ENCODE peak calls at places on chromosomes 16 and 17, in eight cellular contexts. One of them, this sample, is unnamed.

GRCh38 chr17:60554377-60554788 is 28.3 kb upstream of the APPBP2 start:
- DNase-seq in left lobe of liver: no peak
- DNase-seq in NCI-H510A treated with DMSO at 0.1 percent for 48 hours: no peak
- DNase-seq in stimulated activated CD8-positive, alpha-beta memory T cell treated with anti-CD3 and anti-CD28 coated beads, Interleukin-7, amount 100 ng/mL, for 4 hours: no peak
- DNase-seq in neuronal stem cell: no peak
- DNase-seq in fibroblast of pulmonary artery: peak
- DNase-seq in neural crest cell: no peak
- DNase-seq in Peyer's patch: no peak
- DNase-seq in this sample: no peak

GRCh38 chr16:1712791-1713261 is 6.8 kb downstream of the MAPK8IP3 start:
- DNase-seq in left lobe of liver: no peak
- DNase-seq in NCI-H510A treated with DMSO at 0.1 percent for 48 hours: no peak
- DNase-seq in stimulated activated CD8-positive, alpha-beta memory T cell treated with anti-CD3 and anti-CD28 coated beads, Interleukin-7, amount 100 ng/mL, for 4 hours: no peak
- DNase-seq in neuronal stem cell: no peak
- DNase-seq in fibroblast of pulmonary artery: no peak
- DNase-seq in neural crest cell: no peak
- DNase-seq in Peyer's patch: peak
- DNase-seq in this sample: no peak

GRCh38 chr16:62225675-62226074 is 189.4 kb upstream of the CDH8 start:
- DNase-seq in left lobe of liver: peak
- DNase-seq in NCI-H510A treated with DMSO at 0.1 percent for 48 hours: no peak
- DNase-seq in stimulated activated CD8-positive, alpha-beta memory T cell treated with anti-CD3 and anti-CD28 coated beads, Interleukin-7, amount 100 ng/mL, for 4 hours: no peak
- DNase-seq in neuronal stem cell: peak
- DNase-seq in fibroblast of pulmonary artery: peak
- DNase-seq in neural crest cell: peak
- DNase-seq in Peyer's patch: peak
- DNase-seq in this sample: peak

GRCh38 chr16:14449790-14450463 is 180.1 kb downstream of the PARN start:
- DNase-seq in left lobe of liver: no peak
- DNase-seq in NCI-H510A treated with DMSO at 0.1 percent for 48 hours: no peak
- DNase-seq in stimulated activated CD8-positive, alpha-beta memory T cell treated with anti-CD3 and anti-CD28 coated beads, Interleukin-7, amount 100 ng/mL, for 4 hours: no peak
- DNase-seq in neuronal stem cell: no peak
- DNase-seq in fibroblast of pulmonary artery: peak
- DNase-seq in neural crest cell: no peak
- DNase-seq in Peyer's patch: no peak
- DNase-seq in this sample: no peak

GRCh38 chr16:48393843-48394703 is 8.9 kb upstream of the SIAH1 start:
- DNase-seq in left lobe of liver: peak
- DNase-seq in NCI-H510A treated with DMSO at 0.1 percent for 48 hours: no peak
- DNase-seq in stimulated activated CD8-positive, alpha-beta memory T cell treated with anti-CD3 and anti-CD28 coated beads, Interleukin-7, amount 100 ng/mL, for 4 hours: no peak
- DNase-seq in neuronal stem cell: no peak
- DNase-seq in fibroblast of pulmonary artery: peak
- DNase-seq in neural crest cell: no peak
- DNase-seq in Peyer's patch: no peak
- DNase-seq in this sample: no peak

GRCh38 chr17:6257339-6257738 is 177.6 kb downstream of the AIPL1 start:
- DNase-seq in left lobe of liver: no peak
- DNase-seq in NCI-H510A treated with DMSO at 0.1 percent for 48 hours: no peak
- DNase-seq in stimulated activated CD8-positive, alpha-beta memory T cell treated with anti-CD3 and anti-CD28 coated beads, Interleukin-7, amount 100 ng/mL, for 4 hours: no peak
- DNase-seq in neuronal stem cell: peak
- DNase-seq in fibroblast of pulmonary artery: peak
- DNase-seq in neural crest cell: no peak
- DNase-seq in Peyer's patch: no peak
- DNase-seq in this sample: no peak

GRCh38 chr17:4788807-4789700 is at the start of gene GLTPD2:
- DNase-seq in left lobe of liver: peak
- DNase-seq in NCI-H510A treated with DMSO at 0.1 percent for 48 hours: peak
- DNase-seq in stimulated activated CD8-positive, alpha-beta memory T cell treated with anti-CD3 and anti-CD28 coated beads, Interleukin-7, amount 100 ng/mL, for 4 hours: no peak
- DNase-seq in neuronal stem cell: peak
- DNase-seq in fibroblast of pulmonary artery: no peak
- DNase-seq in neural crest cell: peak
- DNase-seq in Peyer's patch: no peak
- DNase-seq in this sample: peak

GRCh38 chr17:4573682-4574081 is 10.6 kb upstream of the SMTNL2 start:
- DNase-seq in left lobe of liver: no peak
- DNase-seq in NCI-H510A treated with DMSO at 0.1 percent for 48 hours: no peak
- DNase-seq in stimulated activated CD8-positive, alpha-beta memory T cell treated with anti-CD3 and anti-CD28 coated beads, Interleukin-7, amount 100 ng/mL, for 4 hours: peak
- DNase-seq in neuronal stem cell: no peak
- DNase-seq in fibroblast of pulmonary artery: no peak
- DNase-seq in neural crest cell: no peak
- DNase-seq in Peyer's patch: no peak
- DNase-seq in this sample: no peak

GRCh38 chr17:66787914-66788313 is 47.0 kb upstream of the CACNG5 start:
- DNase-seq in left lobe of liver: no peak
- DNase-seq in NCI-H510A treated with DMSO at 0.1 percent for 48 hours: no peak
- DNase-seq in stimulated activated CD8-positive, alpha-beta memory T cell treated with anti-CD3 and anti-CD28 coated beads, Interleukin-7, amount 100 ng/mL, for 4 hours: no peak
- DNase-seq in neuronal stem cell: no peak
- DNase-seq in fibroblast of pulmonary artery: no peak
- DNase-seq in neural crest cell: no peak
- DNase-seq in Peyer's patch: no peak
- DNase-seq in this sample: no peak

GRCh38 chr16:75351183-75351582 is 82.1 kb downstream of the CFDP1 start:
- DNase-seq in left lobe of liver: no peak
- DNase-seq in NCI-H510A treated with DMSO at 0.1 percent for 48 hours: no peak
- DNase-seq in stimulated activated CD8-positive, alpha-beta memory T cell treated with anti-CD3 and anti-CD28 coated beads, Interleukin-7, amount 100 ng/mL, for 4 hours: no peak
- DNase-seq in neuronal stem cell: no peak
- DNase-seq in fibroblast of pulmonary artery: peak
- DNase-seq in neural crest cell: no peak
- DNase-seq in Peyer's patch: no peak
- DNase-seq in this sample: no peak

GRCh38 chr17:72173475-72174116 is 52.8 kb downstream of the SOX9 start:
- DNase-seq in left lobe of liver: no peak
- DNase-seq in NCI-H510A treated with DMSO at 0.1 percent for 48 hours: peak
- DNase-seq in stimulated activated CD8-positive, alpha-beta memory T cell treated with anti-CD3 and anti-CD28 coated beads, Interleukin-7, amount 100 ng/mL, for 4 hours: no peak
- DNase-seq in neuronal stem cell: no peak
- DNase-seq in fibroblast of pulmonary artery: no peak
- DNase-seq in neural crest cell: no peak
- DNase-seq in Peyer's patch: no peak
- DNase-seq in this sample: peak

GRCh38 chr16:56549744-56550385 is 15.0 kb upstream of the MT4 start:
- DNase-seq in left lobe of liver: no peak
- DNase-seq in NCI-H510A treated with DMSO at 0.1 percent for 48 hours: no peak
- DNase-seq in stimulated activated CD8-positive, alpha-beta memory T cell treated with anti-CD3 and anti-CD28 coated beads, Interleukin-7, amount 100 ng/mL, for 4 hours: no peak
- DNase-seq in neuronal stem cell: no peak
- DNase-seq in fibroblast of pulmonary artery: no peak
- DNase-seq in neural crest cell: no peak
- DNase-seq in Peyer's patch: no peak
- DNase-seq in this sample: no peak

GRCh38 chr16:30534368-30535105 is at the start of gene ZNF747:
- DNase-seq in left lobe of liver: peak
- DNase-seq in NCI-H510A treated with DMSO at 0.1 percent for 48 hours: peak
- DNase-seq in stimulated activated CD8-positive, alpha-beta memory T cell treated with anti-CD3 and anti-CD28 coated beads, Interleukin-7, amount 100 ng/mL, for 4 hours: peak
- DNase-seq in neuronal stem cell: peak
- DNase-seq in fibroblast of pulmonary artery: peak
- DNase-seq in neural crest cell: peak
- DNase-seq in Peyer's patch: peak
- DNase-seq in this sample: peak

GRCh38 chr16:56852401-56852730 is 12.6 kb upstream of the SLC12A3 start:
- DNase-seq in left lobe of liver: no peak
- DNase-seq in NCI-H510A treated with DMSO at 0.1 percent for 48 hours: no peak
- DNase-seq in stimulated activated CD8-positive, alpha-beta memory T cell treated with anti-CD3 and anti-CD28 coated beads, Interleukin-7, amount 100 ng/mL, for 4 hours: no peak
- DNase-seq in neuronal stem cell: no peak
- DNase-seq in fibroblast of pulmonary artery: no peak
- DNase-seq in neural crest cell: no peak
- DNase-seq in Peyer's patch: no peak
- DNase-seq in this sample: no peak

GRCh38 chr17:40541060-40541872 is 24.0 kb downstream of the CCR7 start:
- DNase-seq in left lobe of liver: no peak
- DNase-seq in NCI-H510A treated with DMSO at 0.1 percent for 48 hours: no peak
- DNase-seq in stimulated activated CD8-positive, alpha-beta memory T cell treated with anti-CD3 and anti-CD28 coated beads, Interleukin-7, amount 100 ng/mL, for 4 hours: peak
- DNase-seq in neuronal stem cell: no peak
- DNase-seq in fibroblast of pulmonary artery: no peak
- DNase-seq in neural crest cell: no peak
- DNase-seq in Peyer's patch: peak
- DNase-seq in this sample: no peak

GRCh38 chr17:74085434-74085833 is 118.0 kb upstream of the RPL38 start:
- DNase-seq in left lobe of liver: no peak
- DNase-seq in NCI-H510A treated with DMSO at 0.1 percent for 48 hours: no peak
- DNase-seq in stimulated activated CD8-positive, alpha-beta memory T cell treated with anti-CD3 and anti-CD28 coated beads, Interleukin-7, amount 100 ng/mL, for 4 hours: no peak
- DNase-seq in neuronal stem cell: no peak
- DNase-seq in fibroblast of pulmonary artery: no peak
- DNase-seq in neural crest cell: no peak
- DNase-seq in Peyer's patch: no peak
- DNase-seq in this sample: no peak

GRCh38 chr17:67528751-67529436 is 151.8 kb downstream of the PITPNC1 start:
- DNase-seq in left lobe of liver: peak
- DNase-seq in NCI-H510A treated with DMSO at 0.1 percent for 48 hours: peak
- DNase-seq in stimulated activated CD8-positive, alpha-beta memory T cell treated with anti-CD3 and anti-CD28 coated beads, Interleukin-7, amount 100 ng/mL, for 4 hours: no peak
- DNase-seq in neuronal stem cell: peak
- DNase-seq in fibroblast of pulmonary artery: peak
- DNase-seq in neural crest cell: peak
- DNase-seq in Peyer's patch: peak
- DNase-seq in this sample: peak

GRCh38 chr17:33442320-33442719 is 149.2 kb upstream of the ASIC2 start:
- DNase-seq in left lobe of liver: no peak
- DNase-seq in NCI-H510A treated with DMSO at 0.1 percent for 48 hours: no peak
- DNase-seq in stimulated activated CD8-positive, alpha-beta memory T cell treated with anti-CD3 and anti-CD28 coated beads, Interleukin-7, amount 100 ng/mL, for 4 hours: no peak
- DNase-seq in neuronal stem cell: no peak
- DNase-seq in fibroblast of pulmonary artery: no peak
- DNase-seq in neural crest cell: no peak
- DNase-seq in Peyer's patch: no peak
- DNase-seq in this sample: no peak

GRCh38 chr16:89315791-89316581 is 98.5 kb downstream of the ZNF778 start:
- DNase-seq in left lobe of liver: no peak
- DNase-seq in NCI-H510A treated with DMSO at 0.1 percent for 48 hours: no peak
- DNase-seq in stimulated activated CD8-positive, alpha-beta memory T cell treated with anti-CD3 and anti-CD28 coated beads, Interleukin-7, amount 100 ng/mL, for 4 hours: peak
- DNase-seq in neuronal stem cell: no peak
- DNase-seq in fibroblast of pulmonary artery: peak
- DNase-seq in neural crest cell: no peak
- DNase-seq in Peyer's patch: peak
- DNase-seq in this sample: no peak

GRCh38 chr16:21952040-21952792 is 945 bp upstream of the UQCRC2 start:
- DNase-seq in left lobe of liver: peak
- DNase-seq in NCI-H510A treated with DMSO at 0.1 percent for 48 hours: peak
- DNase-seq in stimulated activated CD8-positive, alpha-beta memory T cell treated with anti-CD3 and anti-CD28 coated beads, Interleukin-7, amount 100 ng/mL, for 4 hours: peak
- DNase-seq in neuronal stem cell: peak
- DNase-seq in fibroblast of pulmonary artery: peak
- DNase-seq in neural crest cell: peak
- DNase-seq in Peyer's patch: peak
- DNase-seq in this sample: peak